ENCODE peak calls at places on chromosomes 13 and 19, in four cellular contexts. Q, W, H and Y are unnamed samples.

GRCh38 chr13:35531551-35531950 is 55.1 kb upstream of the MAB21L1 start:
- DNase-seq in Q (no peak), W (no peak), H (no peak), Y (no peak)

GRCh38 chr13:41231786-41232185 is 31.6 kb downstream of the MTRF1 start:
- DNase-seq in Q (peak; percentile 11), W (no peak), H (no peak), Y (no peak)

GRCh38 chr19:49932731-49933131 is 3.4 kb upstream of the NUP62 start:
- DNase-seq in Q (no peak), W (no peak), H (no peak), Y (no peak)

GRCh38 chr19:11125994-11126685 is 29.4 kb downstream of the SPC24 start:
- DNase-seq in Q (peak; percentile 70), W (no peak), H (peak; percentile 83), Y (no peak)

GRCh38 chr13:95937700-95938320 is 115.4 kb downstream of the UGGT2 start:
- DNase-seq in Q (no peak), W (no peak), H (no peak), Y (no peak)

GRCh38 chr13:33992891-33993336 is 175.0 kb downstream of the RFC3 start:
- DNase-seq in Q (no peak), W (no peak), H (no peak), Y (no peak)

GRCh38 chr13:113981611-113982295 is 7.9 kb upstream of the C13orf46 start:
- DNase-seq in Q (no peak), W (no peak), H (no peak), Y (no peak)

GRCh38 chr19:39308531-39309304 is 11.9 kb downstream of the LRFN1 start:
- DNase-seq in Q (no peak), W (no peak), H (peak; percentile 75), Y (no peak)

GRCh38 chr19:53982611-53983010 is 8.8 kb upstream of the CACNG6 start:
- DNase-seq in Q (peak; percentile 62), W (no peak), H (peak; percentile 44), Y (no peak)

GRCh38 chr19:5018224-5019015 is 49.5 kb downstream of the KDM4B start:
- DNase-seq in Q (no peak), W (no peak), H (no peak), Y (peak; percentile 52)

GRCh38 chr19:16106121-16106520 is 5.6 kb upstream of the RAB8A start:
- DNase-seq in Q (no peak), W (no peak), H (no peak), Y (no peak)

GRCh38 chr19:15623711-15624318 is 8.8 kb downstream of the CYP4F8 start:
- DNase-seq in Q (no peak), W (no peak), H (no peak), Y (no peak)

GRCh38 chr19:45182758-45183157 is 4.2 kb downstream of the BLOC1S3 start:
- DNase-seq in Q (no peak), W (no peak), H (no peak), Y (no peak)

GRCh38 chr13:23960566-23961156 is 63.4 kb upstream of the C1QTNF9B start:
- DNase-seq in Q (no peak), W (no peak), H (peak; percentile 57), Y (no peak)

GRCh38 chr13:48542581-48543341 is 9.9 kb upstream of the RCBTB2 start:
- DNase-seq in Q (peak; percentile 71), W (no peak), H (peak; percentile 59), Y (no peak)

GRCh38 chr13:99320693-99321481 is 13.7 kb upstream of the GPR183 start:
- DNase-seq in Q (no peak), W (no peak), H (no peak), Y (peak; percentile 74)

GRCh38 chr13:46315491-46316075 is 71.5 kb downstream of the RUBCNL start:
- DNase-seq in Q (no peak), W (no peak), H (no peak), Y (no peak)

DNA sequence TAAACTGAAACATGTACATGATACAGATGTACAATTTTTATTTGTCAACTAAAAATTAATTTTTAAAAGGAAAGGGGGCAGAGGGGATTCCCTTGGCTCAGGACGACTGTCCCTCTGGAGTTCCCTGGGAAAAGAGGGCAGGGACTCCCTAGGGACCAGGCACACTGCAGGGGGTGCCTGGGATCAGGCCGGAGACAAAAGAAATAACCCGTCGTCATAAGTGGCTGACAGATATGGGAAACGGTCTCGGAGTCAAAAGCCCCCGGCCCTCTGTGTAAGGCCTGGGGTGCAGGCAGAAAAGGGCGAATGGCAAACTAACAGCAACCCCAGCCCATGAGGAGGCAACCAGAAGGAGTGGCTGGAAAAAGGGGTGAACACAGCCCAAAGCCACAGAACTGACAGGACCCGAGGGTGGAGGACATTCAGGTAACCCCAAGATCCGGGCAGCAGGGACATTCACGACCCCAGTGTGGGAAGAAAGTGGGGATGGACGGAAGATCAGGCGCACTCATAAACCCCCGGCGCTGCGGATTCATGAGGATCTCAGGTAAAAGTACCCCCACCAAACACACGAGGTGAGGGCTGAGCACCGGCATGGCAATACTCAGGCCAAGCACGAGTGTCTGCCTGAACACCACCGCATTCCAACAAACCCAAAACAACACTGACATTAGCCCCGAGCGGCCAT is 6.7 kb downstream of the MLLT1 start:
- DNase-seq in Q (no peak), W (no peak), H (peak; percentile 54), Y (no peak)
- H3K4me3 ChIP-seq in Q (no peak overlapping the region), W (no peak overlapping the region), H (no peak overlapping the region), Y (peak overlapping the region; percentile 18)

GRCh38 chr19:48872182-48872883 is at the start of gene PPP1R15A:
- DNase-seq in Q (peak; percentile 97), W (peak; percentile 88), H (peak; percentile 97), Y (peak; percentile 94)
- TF ChIP-seq CTCF in Q (no peak), W (no peak), H (peak; percentile 23), Y (no peak)

GRCh38 chr13:75480691-75481175 is 1.2 kb downstream of the TBC1D4 start:
- DNase-seq in Q (peak; percentile 46), W (no peak), H (peak; percentile 65), Y (peak; percentile 30)

GRCh38 chr13:75478659-75479058 is 3.3 kb downstream of the TBC1D4 start:
- DNase-seq in Q (no peak), W (no peak), H (no peak), Y (no peak)

GRCh38 chr13:75482070-75482819 is at the start of gene TBC1D4:
- DNase-seq in Q (peak; percentile 86), W (peak; percentile 44), H (peak; percentile 97), Y (peak; percentile 75)

GRCh38 chr13:75481176-75482069 is 546 bp downstream of the TBC1D4 start:
- DNase-seq in Q (peak; percentile 21), W (no peak), H (peak; percentile 65), Y (no peak)

DNA sequence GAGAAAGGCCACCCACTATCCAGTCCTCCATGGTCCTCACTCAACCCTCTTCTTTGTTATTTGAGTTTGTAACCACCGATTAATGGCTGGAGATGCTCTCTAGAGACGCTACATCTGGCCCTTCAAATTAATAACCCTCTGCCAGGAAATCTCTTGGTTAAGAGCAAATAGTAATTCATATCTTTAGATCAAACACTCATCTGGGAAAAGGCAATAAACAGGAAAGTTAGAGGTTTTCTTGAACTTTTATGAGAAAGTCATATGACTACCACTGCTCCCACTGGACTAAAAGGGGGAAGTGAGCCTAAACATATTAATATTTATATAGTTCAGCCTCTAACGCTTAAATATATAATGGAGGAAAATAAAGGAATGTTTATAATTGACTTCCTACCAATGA is 2.9 kb downstream of the TBC1D4 start:
- DNase-seq in Q (no peak), W (no peak), H (no peak), Y (no peak)
- H3K4me3 ChIP-seq in Q (peak overlapping the region; percentile 7), W (no peak overlapping the region), H (no peak overlapping the region), Y (peak overlapping the region; percentile 84)

DNA sequence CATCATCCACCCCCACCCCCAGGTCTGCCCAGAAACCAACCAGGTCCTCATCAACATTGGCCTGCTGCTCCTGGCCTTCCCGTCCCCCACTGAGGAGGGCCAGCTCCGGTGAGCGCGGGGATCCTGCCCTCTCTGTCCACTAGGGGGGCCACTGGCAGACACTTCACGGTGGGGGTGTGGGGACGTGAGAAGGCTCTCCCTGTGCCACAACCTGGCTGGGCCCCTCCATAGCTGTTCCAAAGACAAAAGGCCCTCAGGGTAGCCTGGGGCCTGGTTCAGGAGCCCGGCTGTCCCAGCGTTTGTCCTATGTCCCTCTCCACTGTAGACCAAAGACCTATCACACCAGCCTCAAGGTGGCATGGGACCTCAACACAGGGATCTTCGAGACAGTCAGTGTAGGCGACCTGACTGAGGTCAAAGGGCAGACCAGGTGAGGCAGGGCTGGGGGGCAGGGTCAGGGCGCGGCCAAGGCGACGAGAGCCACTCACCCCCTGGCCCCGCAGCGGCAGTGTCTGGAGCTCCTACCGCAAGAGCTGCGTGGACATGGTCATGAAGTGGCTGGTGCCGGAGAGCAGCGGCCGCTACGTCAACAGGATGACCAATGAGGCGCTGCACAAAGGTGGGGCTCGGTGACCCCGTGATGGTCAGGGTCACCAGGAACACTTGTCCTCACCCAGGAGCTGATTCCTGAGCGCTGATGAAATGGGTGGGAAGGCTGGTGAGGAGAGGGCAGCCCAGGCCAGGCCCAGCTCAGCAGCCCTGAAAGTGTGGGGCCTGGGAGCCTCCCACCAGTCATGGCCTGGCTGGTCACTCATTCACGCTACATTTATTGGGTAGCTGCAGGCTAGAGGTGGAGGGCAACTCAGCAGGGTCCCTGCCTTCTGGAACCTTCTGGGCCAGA is 7.9 kb downstream of the DCAF15 start:
- DNase-seq in Q (no peak), W (no peak), H (peak; percentile 30), Y (no peak)
- TF ChIP-seq CTCF in Q (peak; percentile 7), W (peak; percentile 22), H (peak; percentile 41), Y (peak; percentile 33)

GRCh38 chr19:29098863-29099481 is 114.0 kb downstream of the UQCRFS1 start:
- DNase-seq in Q (peak; percentile 42), W (peak; percentile 26), H (no peak), Y (peak; percentile 9)
- H3K4me3 ChIP-seq in Q (no peak overlapping the region), W (no peak overlapping the region), H (no peak overlapping the region), Y (no peak overlapping the region)

GRCh38 chr13:110309661-110310524 is 2.8 kb downstream of the COL4A2 start:
- DNase-seq in Q (no peak), W (no peak), H (peak; percentile 37), Y (no peak)

GRCh38 chr13:110314516-110315245 is 7.6 kb downstream of the COL4A2 start:
- DNase-seq in Q (peak; percentile 74), W (no peak), H (no peak), Y (no peak)

GRCh38 chr13:110310541-110311491 is 3.7 kb downstream of the COL4A2 start:
- DNase-seq in Q (no peak), W (no peak), H (no peak), Y (no peak)

GRCh38 chr13:110311721-110312668 is 4.9 kb downstream of the COL4A2 start:
- DNase-seq in Q (no peak), W (no peak), H (no peak), Y (no peak)

GRCh38 chr13:110312669-110313031 is 5.6 kb downstream of the COL4A2 start:
- DNase-seq in Q (no peak), W (peak; percentile 80), H (no peak), Y (no peak)
- TF ChIP-seq CTCF in Q (no peak), W (peak; percentile 18), H (no peak), Y (no peak)